ENCODE peak calls at places on chromosomes 1 and 21, in nine cellular contexts. S is body of pancreas, W is esophagus squamous epithelium, F is PC-3, B is A549, Z is astrocyte of the spinal cord, A is fibroblast of lung, E is GM20000, V is AG04449. K is an unnamed sample.
A peak's percentile ranks its signal among the peaks of the same experiment; 100 is the strongest.

GRCh38 chr1:41009466-41009865 is 12.1 kb downstream of the SLFNL1 start:
- DNase-seq in W (no peak), S (no peak), B (no peak), E (no peak), A (peak; percentile 35), V (no peak), F (no peak), Z (no peak), K (no peak)

GRCh38 chr21:35616090-35616489 is 444.2 kb downstream of the SETD4 start:
- DNase-seq in Z (peak; percentile 75), W (no peak), F (peak; percentile 49), B (peak; percentile 1), V (peak; percentile 47), A (peak; percentile 52), E (no peak), S (no peak), K (peak; percentile 41)

GRCh38 chr1:111199329-111199728 is 1.1 kb downstream of the DENND2D start:
- DNase-seq in A (no peak), S (no peak), Z (no peak), V (no peak), E (no peak), B (no peak), F (no peak), W (no peak), K (no peak)

GRCh38 chr21:35828161-35828560 is 232.2 kb downstream of the SETD4 start:
- DNase-seq in V (no peak), Z (no peak), W (no peak), F (peak; percentile 55), B (no peak), E (no peak), S (no peak), A (no peak), K (no peak)

GRCh38 chr1:201022824-201023516 is 544 bp downstream of the KIF21B start:
- DNase-seq in A (no peak), B (no peak), S (no peak), E (no peak), Z (no peak), W (no peak), F (no peak), V (no peak), K (no peak)

GRCh38 chr1:196660912-196661311 is 9.1 kb downstream of the CFH start:
- DNase-seq in B (peak; percentile 36), V (no peak), A (peak; percentile 17), W (no peak), Z (peak; percentile 62), F (peak; percentile 47), E (peak; percentile 17), S (no peak), K (peak; percentile 25)

GRCh38 chr1:223022641-223023473 is 120.2 kb downstream of the TLR5 start:
- DNase-seq in W (no peak), B (no peak), V (no peak), S (no peak), Z (no peak), F (no peak), E (no peak), A (no peak), K (no peak)

GRCh38 chr21:17828223-17828622 is 9.1 kb upstream of the C21orf91 start:
- DNase-seq in V (peak; percentile 46), S (no peak), Z (peak; percentile 51), A (peak; percentile 52), E (no peak), F (no peak), B (no peak), W (no peak), K (peak; percentile 50)

GRCh38 chr1:178774263-178774662 is 49.2 kb downstream of the RALGPS2 start:
- DNase-seq in V (no peak), B (no peak), Z (peak; percentile 62), E (no peak), F (peak; percentile 46), A (peak; percentile 15), W (no peak), S (no peak), K (no peak)

GRCh38 chr1:56547977-56548376 is 31.4 kb downstream of the PLPP3 start:
- DNase-seq in S (no peak), A (no peak), W (no peak), F (peak; percentile 74), E (no peak), Z (no peak), B (no peak), V (no peak), K (no peak)

GRCh38 chr1:5479876-5480275 is 512.3 kb downstream of the NPHP4 start:
- DNase-seq in V (no peak), W (no peak), Z (no peak), E (no peak), S (no peak), B (no peak), F (no peak), A (no peak), K (no peak)

GRCh38 chr21:25735895-25736597 is 1.3 kb downstream of the GABPA start:
- DNase-seq in A (peak; percentile 50), V (no peak), F (peak; percentile 9), Z (peak; percentile 67), S (no peak), E (no peak), W (no peak), B (no peak), K (peak; percentile 5)

GRCh38 chr21:29077651-29078090 is 4.2 kb upstream of the CCT8 start:
- DNase-seq in B (peak; percentile 28), W (no peak), S (peak; percentile 34), A (peak; percentile 26), E (peak; percentile 47), Z (peak; percentile 47), F (peak; percentile 26), V (no peak), K (no peak)

GRCh38 chr1:38991638-38992449 is 768 bp downstream of the AKIRIN1 start:
- DNase-seq in Z (no peak), B (peak; percentile 31), E (peak; percentile 13), W (no peak), A (peak; percentile 39), F (peak; percentile 45), S (peak; percentile 29), V (no peak), K (peak; percentile 21)

GRCh38 chr1:168421399-168422004 is 122.3 kb downstream of the XCL2 start:
- DNase-seq in W (no peak), E (no peak), A (no peak), S (no peak), F (no peak), Z (no peak), V (no peak), B (no peak), K (no peak)

GRCh38 chr1:100626397-100626796 is 88.5 kb downstream of the GPR88 start:
- DNase-seq in Z (peak; percentile 13), A (peak; percentile 39), W (no peak), B (no peak), F (peak; percentile 67), S (no peak), E (no peak), V (no peak), K (no peak)

GRCh38 chr1:8082945-8083344 is 56.8 kb upstream of the ERRFI1 start:
- DNase-seq in S (no peak), A (peak; percentile 90), E (no peak), F (peak; percentile 41), V (no peak), W (no peak), B (no peak), Z (peak; percentile 76), K (peak; percentile 59)

GRCh38 chr21:43979654-43980053 is 32.5 kb upstream of the TRAPPC10 start:
- DNase-seq in S (no peak), B (no peak), A (no peak), Z (no peak), V (no peak), F (no peak), W (no peak), E (no peak), K (no peak)
- TF ChIP-seq CTCF in S (no peak), B (no peak), A (no peak), Z (no peak), V (peak; percentile 0), F (peak; percentile 27), W (no peak), E (no peak), K (peak; percentile 10)

GRCh38 chr1:14435368-14436023 is 163.0 kb upstream of the KAZN start:
- DNase-seq in Z (no peak), A (no peak), V (no peak), F (no peak), W (no peak), B (peak; percentile 3), E (no peak), S (peak; percentile 14), K (no peak)
- TF ChIP-seq CTCF in Z (peak; percentile 2), A (no peak), V (no peak), F (peak; percentile 52), W (no peak), B (no peak), E (no peak), S (peak; percentile 21), K (no peak)

GRCh38 chr1:31715873-31716220 is 12.0 kb upstream of the COL16A1 start:
- DNase-seq in S (no peak), W (no peak), B (no peak), F (no peak), A (no peak), E (no peak), Z (no peak), V (no peak), K (no peak)
- TF ChIP-seq CTCF in S (no peak), W (no peak), B (no peak), F (no peak), A (no peak), E (no peak), Z (no peak), V (no peak), K (peak; percentile 63)

DNA sequence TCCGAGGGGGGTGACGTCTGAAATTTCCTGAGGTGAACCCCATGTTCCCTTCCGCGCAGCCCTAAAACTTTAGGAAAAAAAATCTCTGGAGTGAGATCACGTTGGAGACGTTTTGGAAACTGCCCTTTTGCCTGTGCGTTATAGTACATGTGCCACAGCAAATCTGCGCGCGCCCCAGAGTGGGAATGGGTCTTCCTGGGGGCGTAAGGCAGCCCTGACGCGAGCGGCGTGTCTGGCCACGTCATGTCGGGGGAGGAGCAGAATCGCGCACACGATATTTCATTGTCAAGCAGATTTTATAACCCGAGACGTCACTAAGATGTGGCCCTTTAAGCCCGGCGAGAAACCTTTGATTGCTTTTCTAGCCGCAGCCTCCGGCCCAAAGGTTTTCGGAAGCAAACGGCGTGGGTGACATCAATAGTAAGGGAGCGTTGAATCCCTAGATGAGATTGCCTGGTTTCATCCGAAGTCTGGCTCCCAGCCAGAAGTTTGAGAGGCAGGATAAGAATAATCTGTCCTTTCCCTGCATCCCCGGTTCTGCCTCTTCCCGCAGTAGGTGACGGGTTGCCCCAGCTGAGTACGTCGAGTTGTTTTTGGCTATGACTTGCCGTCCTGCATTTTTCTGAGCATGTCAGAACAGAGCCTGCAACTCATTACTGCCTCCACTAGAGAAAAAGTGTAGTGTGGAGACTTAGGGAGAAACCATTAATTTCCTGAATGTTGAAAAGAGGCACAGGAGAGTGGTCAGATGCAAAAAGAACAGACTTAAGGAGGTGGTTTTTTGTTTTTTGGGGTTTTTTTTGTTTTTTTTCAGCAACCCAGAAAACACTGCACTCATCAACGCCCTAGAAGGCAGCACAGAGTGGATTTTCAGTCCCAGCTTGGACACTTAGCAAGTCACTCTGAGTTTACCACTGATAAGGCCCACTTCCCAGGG is 800 bp upstream of the PMVK start:
- DNase-seq in B (peak; percentile 94), Z (peak; percentile 97), S (peak; percentile 90), A (peak; percentile 96), F (peak; percentile 96), W (peak; percentile 56), V (peak; percentile 77), E (peak; percentile 86), K (peak; percentile 90)
- TF ChIP-seq CTCF in B (no peak), Z (peak; percentile 7), S (peak; percentile 43), A (peak; percentile 21), F (peak; percentile 48), W (no peak), V (peak; percentile 13), E (no peak), K (peak; percentile 49)

K was measured in HFFc6.